ENCODE peak calls at places on chromosomes 3 and 15, in four cellular contexts. One of them, this sample, is unnamed.
A peak's percentile ranks its signal among the peaks of the same experiment; 100 is the strongest.

GRCh38 chr3:167406876-167407492 is 26.9 kb upstream of the ZBBX start:
- DNase-seq in H1: no peak
- DNase-seq in GM12878: no peak
- DNase-seq in HepG2: peak; percentile 56
- DNase-seq in this sample: peak; percentile 46

GRCh38 chr3:187669675-187670504 is at the start of gene SST:
- DNase-seq in HepG2: peak; percentile 16
- DNase-seq in H1: peak; percentile 85
- DNase-seq in GM12878: no peak
- DNase-seq in this sample: peak; percentile 82

GRCh38 chr15:31398677-31399260 is 72.1 kb downstream of the KLF13 start:
- DNase-seq in GM12878: no peak
- DNase-seq in H1: no peak
- DNase-seq in HepG2: peak; percentile 24
- DNase-seq in this sample: no peak

GRCh38 chr3:176357891-176358290 is 839.4 kb downstream of the TBL1XR1 start:
- DNase-seq in HepG2: no peak
- DNase-seq in GM12878: no peak
- DNase-seq in H1: no peak
- DNase-seq in this sample: no peak

GRCh38 chr3:16906679-16907078 is 21.9 kb downstream of the PLCL2 start:
- DNase-seq in HepG2: no peak
- DNase-seq in GM12878: no peak
- DNase-seq in H1: no peak
- DNase-seq in this sample: no peak

GRCh38 chr3:66456711-66457173 is 44.1 kb downstream of the LRIG1 start:
- DNase-seq in H1: no peak
- DNase-seq in GM12878: no peak
- DNase-seq in HepG2: no peak
- DNase-seq in this sample: no peak

GRCh38 chr3:169285057-169285990 is 378.2 kb downstream of the MECOM start:
- DNase-seq in HepG2: no peak
- DNase-seq in H1: no peak
- DNase-seq in GM12878: no peak
- DNase-seq in this sample: no peak

GRCh38 chr3:16101295-16102186 is 72.9 kb upstream of the GALNT15 start:
- DNase-seq in GM12878: no peak
- DNase-seq in HepG2: peak; percentile 49
- DNase-seq in H1: no peak
- DNase-seq in this sample: no peak

GRCh38 chr3:42256135-42256819 is 9.7 kb downstream of the CCK start:
- DNase-seq in HepG2: no peak
- DNase-seq in GM12878: no peak
- DNase-seq in H1: no peak
- DNase-seq in this sample: no peak

GRCh38 chr15:68528891-68529290 is 49.9 kb upstream of the CORO2B start:
- DNase-seq in GM12878: no peak
- DNase-seq in HepG2: no peak
- DNase-seq in H1: no peak
- DNase-seq in this sample: no peak

GRCh38 chr3:46695177-46695961 is 1.9 kb upstream of the ALS2CL start:
- DNase-seq in GM12878: no peak
- DNase-seq in H1: peak; percentile 78
- DNase-seq in HepG2: no peak
- DNase-seq in this sample: no peak

GRCh38 chr15:41546846-41547786 is 3.1 kb upstream of the RPAP1 start:
- DNase-seq in GM12878: no peak
- DNase-seq in H1: no peak
- DNase-seq in HepG2: no peak
- DNase-seq in this sample: no peak

GRCh38 chr3:188085596-188086560 is 68.1 kb upstream of the LPP start:
- DNase-seq in HepG2: no peak
- DNase-seq in GM12878: no peak
- DNase-seq in H1: no peak
- DNase-seq in this sample: no peak

GRCh38 chr3:175489406-175489805 is 630.3 kb downstream of the NAALADL2 start:
- DNase-seq in HepG2: no peak
- DNase-seq in H1: no peak
- DNase-seq in GM12878: no peak
- DNase-seq in this sample: no peak

GRCh38 chr15:29270169-29270955 is 740 bp upstream of the NSMCE3 start:
- DNase-seq in H1: no peak
- DNase-seq in HepG2: no peak
- DNase-seq in GM12878: peak; percentile 67
- DNase-seq in this sample: no peak

GRCh38 chr3:128483657-128484403 is 9.2 kb downstream of the GATA2 start:
- DNase-seq in HepG2: no peak
- DNase-seq in H1: no peak
- DNase-seq in GM12878: no peak
- DNase-seq in this sample: no peak

GRCh38 chr3:172659246-172660002 is 51.4 kb downstream of the NCEH1 start:
- DNase-seq in GM12878: no peak
- DNase-seq in HepG2: no peak
- DNase-seq in H1: no peak
- DNase-seq in this sample: no peak

GRCh38 chr3:172654470-172654869 is 56.4 kb downstream of the NCEH1 start:
- DNase-seq in GM12878: no peak
- DNase-seq in HepG2: no peak
- DNase-seq in H1: no peak
- DNase-seq in this sample: no peak

GRCh38 chr3:172656602-172657001 is 54.3 kb downstream of the NCEH1 start:
- DNase-seq in H1: no peak
- DNase-seq in GM12878: no peak
- DNase-seq in HepG2: no peak
- DNase-seq in this sample: no peak

GRCh38 chr3:172655388-172655787 is 55.5 kb downstream of the NCEH1 start:
- DNase-seq in HepG2: peak; percentile 41
- DNase-seq in H1: no peak
- DNase-seq in GM12878: no peak
- DNase-seq in this sample: no peak

DNA sequence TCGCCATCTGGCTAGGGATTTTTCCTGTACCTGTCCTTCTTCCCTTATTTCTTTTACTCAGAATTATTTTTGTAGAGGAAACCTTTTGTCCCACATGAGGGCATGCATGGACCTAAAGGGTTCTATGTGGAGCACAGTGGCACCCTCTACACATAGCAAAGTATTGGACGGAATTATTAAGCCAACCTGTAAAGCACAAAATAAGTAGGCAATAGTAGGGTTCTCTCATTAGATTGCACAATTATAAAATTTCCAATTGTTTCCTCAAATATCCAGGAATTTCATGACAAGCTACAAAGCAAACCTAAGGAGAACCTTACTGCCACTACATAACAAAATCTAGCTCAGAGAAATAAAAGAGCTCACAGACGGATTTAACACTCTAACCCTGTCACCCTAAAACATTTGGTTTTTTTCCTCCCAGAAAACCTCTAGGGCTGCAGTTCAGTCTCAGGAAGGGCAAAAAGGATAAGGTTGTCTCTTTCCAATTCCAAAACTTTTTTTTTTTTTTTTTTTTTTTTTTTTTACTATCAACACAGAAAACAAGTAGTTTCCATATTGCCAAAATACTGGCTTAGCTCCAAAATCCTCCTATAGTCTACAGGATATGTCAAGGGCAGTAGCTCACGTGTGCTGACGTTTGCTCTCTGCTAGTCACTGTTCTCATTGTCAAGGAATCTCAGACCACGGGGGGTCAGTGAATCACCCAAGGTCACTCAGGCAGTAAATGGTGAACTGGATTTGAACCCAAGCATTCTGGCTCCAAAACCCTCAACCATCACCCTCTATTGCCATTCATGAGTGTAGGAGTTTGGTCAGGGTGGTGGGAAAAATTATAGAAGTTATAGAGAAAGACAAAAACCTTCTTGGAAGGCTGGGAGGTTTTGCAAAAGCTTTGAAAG is 52.3 kb downstream of the NCEH1 start:
- DNase-seq in H1: no peak
- DNase-seq in GM12878: no peak
- DNase-seq in HepG2: peak; percentile 94
- DNase-seq in this sample: no peak
- TF ChIP-seq JUND in H1: peak; percentile 45
- TF ChIP-seq JUND in GM12878: no peak
- TF ChIP-seq JUND in HepG2: no peak
- TF ChIP-seq JUND in this sample: no peak

GRCh38 chr3:111998661-111999641 is at the start of gene TAGLN3:
- DNase-seq in GM12878: no peak
- DNase-seq in HepG2: no peak
- DNase-seq in H1: peak; percentile 77
- DNase-seq in this sample: no peak
- TF ChIP-seq JUND in GM12878: no peak
- TF ChIP-seq JUND in HepG2: no peak
- TF ChIP-seq JUND in H1: no peak
- TF ChIP-seq JUND in this sample: no peak

GRCh38 chr15:72136170-72137051 is 18.2 kb downstream of the SENP8 start:
- DNase-seq in GM12878: no peak
- DNase-seq in H1: no peak
- DNase-seq in HepG2: no peak
- DNase-seq in this sample: peak; percentile 19
- TF ChIP-seq JUND in GM12878: no peak
- TF ChIP-seq JUND in H1: no peak
- TF ChIP-seq JUND in HepG2: no peak
- TF ChIP-seq JUND in this sample: no peak

DNA sequence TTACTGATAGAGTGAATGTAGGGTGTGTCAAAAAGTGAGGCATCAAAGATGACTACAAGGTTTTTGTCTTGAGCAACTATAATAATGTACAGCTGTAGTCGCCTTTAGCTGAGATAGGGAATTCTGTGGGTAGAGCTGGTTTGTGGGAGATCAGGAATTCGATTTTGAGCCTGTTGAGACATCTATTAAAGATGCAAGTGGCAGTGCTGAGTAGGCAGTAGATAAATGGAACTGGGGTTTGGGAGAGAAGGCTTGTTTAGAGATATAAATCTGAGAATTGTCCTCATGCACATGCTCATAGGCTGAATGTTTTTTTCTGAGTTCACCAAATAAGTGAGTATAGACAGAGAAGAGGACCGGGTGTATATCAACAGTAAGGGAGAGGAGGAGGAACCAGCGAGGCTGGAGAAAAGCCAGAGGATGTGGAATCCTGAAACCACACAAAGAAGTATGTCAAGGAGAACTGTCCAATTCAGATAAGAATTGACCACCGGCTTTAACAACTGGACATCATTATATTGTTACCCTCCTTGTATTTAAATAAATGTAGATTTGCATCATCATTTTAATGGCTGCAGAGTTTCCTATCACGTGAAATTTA is 146.0 kb upstream of the TNIK start:
- DNase-seq in H1: no peak
- DNase-seq in HepG2: no peak
- DNase-seq in GM12878: no peak
- DNase-seq in this sample: no peak
- TF ChIP-seq JUND in H1: no peak
- TF ChIP-seq JUND in HepG2: no peak
- TF ChIP-seq JUND in GM12878: no peak
- TF ChIP-seq JUND in this sample: no peak

DNA sequence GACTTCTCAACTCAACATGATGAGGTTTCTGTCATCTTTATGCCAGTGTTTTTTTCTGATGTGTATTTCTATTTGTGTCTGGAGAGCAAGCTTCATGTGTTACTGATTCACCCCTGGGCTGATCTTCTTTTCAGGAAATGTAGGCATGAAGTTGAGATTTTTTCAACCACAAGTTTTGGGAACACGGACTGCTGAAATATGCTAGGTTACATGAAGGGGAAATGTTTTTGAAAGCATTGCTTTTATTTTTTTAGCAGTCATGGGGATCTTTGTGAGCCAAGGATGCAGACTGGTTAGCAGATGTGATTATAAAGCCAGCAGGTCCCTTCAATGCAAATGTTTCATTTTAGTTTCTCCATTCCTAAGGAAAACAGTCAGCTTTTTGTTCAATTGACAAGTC is 219.3 kb upstream of the COL8A1 start:
- DNase-seq in H1: no peak
- DNase-seq in GM12878: no peak
- DNase-seq in HepG2: no peak
- DNase-seq in this sample: no peak
- TF ChIP-seq JUND in H1: no peak
- TF ChIP-seq JUND in GM12878: no peak
- TF ChIP-seq JUND in HepG2: no peak
- TF ChIP-seq JUND in this sample: no peak

DNA sequence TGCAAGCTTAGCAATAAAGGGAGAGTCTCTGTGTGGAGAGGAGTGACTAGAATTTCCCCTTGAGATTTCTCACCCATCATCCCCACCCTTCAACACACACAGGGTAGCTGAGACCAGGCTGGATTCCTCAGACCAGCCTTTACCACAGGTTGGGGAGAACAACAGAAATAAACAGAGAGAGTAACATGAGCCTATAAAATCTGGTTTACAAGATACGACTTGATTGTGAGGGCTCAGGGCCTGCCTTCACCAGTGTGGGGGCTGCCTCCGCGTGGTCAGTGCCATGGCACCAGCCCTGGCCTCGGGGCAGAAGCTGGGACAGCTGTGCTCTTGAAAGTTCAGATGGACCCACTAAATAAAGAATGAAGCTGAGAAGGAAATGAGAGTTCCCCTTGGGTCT is 14.6 kb upstream of the MAGEF1 start:
- DNase-seq in H1: no peak
- DNase-seq in GM12878: no peak
- DNase-seq in HepG2: no peak
- DNase-seq in this sample: no peak
- TF ChIP-seq JUND in H1: no peak
- TF ChIP-seq JUND in GM12878: no peak
- TF ChIP-seq JUND in HepG2: no peak
- TF ChIP-seq JUND in this sample: no peak

GRCh38 chr3:105527538-105527937 is 160.8 kb downstream of the ALCAM start:
- DNase-seq in H1: no peak
- DNase-seq in GM12878: no peak
- DNase-seq in HepG2: no peak
- DNase-seq in this sample: no peak
- TF ChIP-seq JUND in H1: no peak
- TF ChIP-seq JUND in GM12878: no peak
- TF ChIP-seq JUND in HepG2: no peak
- TF ChIP-seq JUND in this sample: no peak

DNA sequence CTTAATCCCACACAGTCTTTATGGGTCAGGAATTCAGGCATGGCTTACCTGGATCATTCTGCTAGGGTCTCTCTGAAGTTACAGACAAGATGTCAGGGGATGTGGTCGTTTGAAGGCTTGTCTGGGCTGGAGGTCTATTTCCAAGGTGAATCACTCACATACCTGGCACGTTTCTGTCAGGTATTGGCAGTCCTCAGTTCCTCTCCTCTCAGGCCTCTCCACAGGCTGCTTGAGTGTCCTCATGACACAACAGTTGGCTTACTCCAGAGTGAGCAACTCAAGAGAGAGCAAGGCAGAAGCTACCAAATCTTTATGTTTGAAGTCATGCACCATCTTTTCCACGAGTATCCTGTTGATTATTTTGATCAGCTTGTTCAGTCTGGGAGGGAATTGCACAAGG is 43.9 kb upstream of the PARP14 start:
- DNase-seq in H1: no peak
- DNase-seq in HepG2: no peak
- DNase-seq in GM12878: no peak
- DNase-seq in this sample: no peak
- TF ChIP-seq JUND in H1: no peak
- TF ChIP-seq JUND in HepG2: no peak
- TF ChIP-seq JUND in GM12878: no peak
- TF ChIP-seq JUND in this sample: no peak

This sample was measured in T47D.